ENCODE peak calls at places on chromosome 19, in four cellular contexts. One of them, this sample, is unnamed.

GRCh38 chr19:11554160-11554559 is 4.9 kb downstream of the ELOF1 start:
- DNase-seq in choroid plexus epithelial cell: no peak
- DNase-seq in AG09309: no peak
- DNase-seq in brain microvascular endothelial cell: no peak
- DNase-seq in this sample: no peak

GRCh38 chr19:31560771-31561080 is 211.5 kb upstream of the TSHZ3 start:
- DNase-seq in choroid plexus epithelial cell: no peak
- DNase-seq in brain microvascular endothelial cell: no peak
- DNase-seq in AG09309: no peak
- DNase-seq in this sample: no peak

GRCh38 chr19:55257461-55258411 is 1.1 kb downstream of the PPP6R1 start:
- DNase-seq in choroid plexus epithelial cell: peak
- DNase-seq in AG09309: no peak
- DNase-seq in brain microvascular endothelial cell: peak
- DNase-seq in this sample: peak

GRCh38 chr19:3642987-3643386 is 16.4 kb upstream of the CACTIN start:
- DNase-seq in choroid plexus epithelial cell: no peak
- DNase-seq in AG09309: no peak
- DNase-seq in brain microvascular endothelial cell: no peak
- DNase-seq in this sample: no peak

GRCh38 chr19:32619051-32619685 is 38.2 kb downstream of the PDCD5 start:
- DNase-seq in AG09309: no peak
- DNase-seq in choroid plexus epithelial cell: no peak
- DNase-seq in brain microvascular endothelial cell: no peak
- DNase-seq in this sample: no peak

GRCh38 chr19:12733369-12733896 is 1.1 kb downstream of the TRIR start:
- DNase-seq in brain microvascular endothelial cell: no peak
- DNase-seq in AG09309: no peak
- DNase-seq in choroid plexus epithelial cell: peak
- DNase-seq in this sample: peak

GRCh38 chr19:48470856-48471255 is 1.7 kb downstream of the CYTH2 start:
- DNase-seq in brain microvascular endothelial cell: no peak
- DNase-seq in AG09309: no peak
- DNase-seq in choroid plexus epithelial cell: no peak
- DNase-seq in this sample: no peak

GRCh38 chr19:4609878-4610511 is 29.3 kb upstream of the TNFAIP8L1 start:
- DNase-seq in choroid plexus epithelial cell: no peak
- DNase-seq in AG09309: no peak
- DNase-seq in brain microvascular endothelial cell: no peak
- DNase-seq in this sample: no peak

GRCh38 chr19:45848922-45849321 is 14.0 kb downstream of the SYMPK start:
- DNase-seq in brain microvascular endothelial cell: no peak
- DNase-seq in AG09309: no peak
- DNase-seq in choroid plexus epithelial cell: peak
- DNase-seq in this sample: peak

GRCh38 chr19:55369651-55370304 is 485 bp downstream of the IL11 start:
- DNase-seq in AG09309: no peak
- DNase-seq in choroid plexus epithelial cell: peak
- DNase-seq in brain microvascular endothelial cell: peak
- DNase-seq in this sample: peak

GRCh38 chr19:4140237-4140711 is 13.2 kb upstream of the CREB3L3 start:
- DNase-seq in choroid plexus epithelial cell: peak
- DNase-seq in brain microvascular endothelial cell: peak
- DNase-seq in AG09309: no peak
- DNase-seq in this sample: peak

GRCh38 chr19:42303101-42303464 is 659 bp upstream of the PAFAH1B3 start:
- DNase-seq in choroid plexus epithelial cell: no peak
- DNase-seq in brain microvascular endothelial cell: no peak
- DNase-seq in AG09309: no peak
- DNase-seq in this sample: no peak

GRCh38 chr19:19280561-19280960 is 7.5 kb upstream of the TM6SF2 start:
- DNase-seq in AG09309: peak
- DNase-seq in brain microvascular endothelial cell: no peak
- DNase-seq in choroid plexus epithelial cell: no peak
- DNase-seq in this sample: peak

GRCh38 chr19:7515471-7516226 is at the start of gene ZNF358:
- DNase-seq in AG09309: no peak
- DNase-seq in brain microvascular endothelial cell: peak
- DNase-seq in choroid plexus epithelial cell: peak
- DNase-seq in this sample: peak

GRCh38 chr19:48686103-48686502 is 9.7 kb upstream of the FUT2 start:
- DNase-seq in brain microvascular endothelial cell: no peak
- DNase-seq in AG09309: no peak
- DNase-seq in choroid plexus epithelial cell: no peak
- DNase-seq in this sample: peak

GRCh38 chr19:15649526-15649925 is 8.8 kb downstream of the CYP4F3 start:
- DNase-seq in brain microvascular endothelial cell: no peak
- DNase-seq in AG09309: no peak
- DNase-seq in choroid plexus epithelial cell: no peak
- DNase-seq in this sample: no peak

GRCh38 chr19:7986321-7987083 is 18.9 kb downstream of the ELAVL1 start:
- DNase-seq in AG09309: peak
- DNase-seq in choroid plexus epithelial cell: peak
- DNase-seq in brain microvascular endothelial cell: peak
- DNase-seq in this sample: peak

GRCh38 chr19:55368106-55368505 is 2.2 kb downstream of the IL11 start:
- DNase-seq in choroid plexus epithelial cell: no peak
- DNase-seq in brain microvascular endothelial cell: no peak
- DNase-seq in AG09309: no peak
- DNase-seq in this sample: no peak

GRCh38 chr19:3366761-3367571 is 583 bp downstream of the NFIC start:
- DNase-seq in AG09309: no peak
- DNase-seq in brain microvascular endothelial cell: no peak
- DNase-seq in choroid plexus epithelial cell: peak
- DNase-seq in this sample: no peak

GRCh38 chr19:28028881-28029280 is 1184.1 kb downstream of the UQCRFS1 start:
- DNase-seq in choroid plexus epithelial cell: no peak
- DNase-seq in brain microvascular endothelial cell: no peak
- DNase-seq in AG09309: no peak
- DNase-seq in this sample: no peak

GRCh38 chr19:54517483-54517882 is 14.9 kb downstream of the LAIR2 start:
- DNase-seq in choroid plexus epithelial cell: peak
- DNase-seq in AG09309: no peak
- DNase-seq in brain microvascular endothelial cell: peak
- DNase-seq in this sample: peak

GRCh38 chr19:38037151-38037611 is 130.2 kb downstream of the SIPA1L3 start:
- DNase-seq in choroid plexus epithelial cell: no peak
- DNase-seq in brain microvascular endothelial cell: no peak
- DNase-seq in AG09309: no peak
- DNase-seq in this sample: no peak

GRCh38 chr19:18239303-18239702 is 13.1 kb upstream of the PDE4C start:
- DNase-seq in choroid plexus epithelial cell: no peak
- DNase-seq in AG09309: no peak
- DNase-seq in brain microvascular endothelial cell: no peak
- DNase-seq in this sample: no peak

GRCh38 chr19:38869836-38870607 is 8.1 kb downstream of the RINL start:
- DNase-seq in choroid plexus epithelial cell: peak
- DNase-seq in brain microvascular endothelial cell: peak
- DNase-seq in AG09309: no peak
- DNase-seq in this sample: peak

GRCh38 chr19:3142938-3143337 is 7.1 kb downstream of the GNA15 start:
- DNase-seq in choroid plexus epithelial cell: no peak
- DNase-seq in AG09309: no peak
- DNase-seq in brain microvascular endothelial cell: no peak
- DNase-seq in this sample: no peak

GRCh38 chr19:1294688-1295087 is 9.0 kb downstream of the EFNA2 start:
- DNase-seq in AG09309: no peak
- DNase-seq in brain microvascular endothelial cell: no peak
- DNase-seq in choroid plexus epithelial cell: no peak
- DNase-seq in this sample: no peak

GRCh38 chr19:1298235-1298634 is 12.6 kb downstream of the EFNA2 start:
- DNase-seq in brain microvascular endothelial cell: no peak
- DNase-seq in choroid plexus epithelial cell: no peak
- DNase-seq in AG09309: no peak
- DNase-seq in this sample: no peak

GRCh38 chr19:1296078-1296477 is 10.4 kb downstream of the EFNA2 start:
- DNase-seq in choroid plexus epithelial cell: no peak
- DNase-seq in brain microvascular endothelial cell: no peak
- DNase-seq in AG09309: no peak
- DNase-seq in this sample: no peak

GRCh38 chr19:1295169-1296012 is 9.7 kb downstream of the EFNA2 start:
- DNase-seq in AG09309: no peak
- DNase-seq in brain microvascular endothelial cell: no peak
- DNase-seq in choroid plexus epithelial cell: no peak
- DNase-seq in this sample: no peak

GRCh38 chr19:1296575-1297271 is 11.1 kb downstream of the EFNA2 start:
- DNase-seq in AG09309: no peak
- DNase-seq in brain microvascular endothelial cell: no peak
- DNase-seq in choroid plexus epithelial cell: no peak
- DNase-seq in this sample: no peak
- H3K4me3 ChIP-seq in AG09309: no peak
- H3K4me3 ChIP-seq in brain microvascular endothelial cell: no peak
- H3K4me3 ChIP-seq in choroid plexus epithelial cell: no peak
- H3K4me3 ChIP-seq in this sample: no peak

GRCh38 chr19:21383980-21384582 is 12.9 kb upstream of the ZNF493 start:
- DNase-seq in brain microvascular endothelial cell: no peak
- DNase-seq in choroid plexus epithelial cell: no peak
- DNase-seq in AG09309: no peak
- DNase-seq in this sample: no peak
- H3K4me3 ChIP-seq in brain microvascular endothelial cell: no peak
- H3K4me3 ChIP-seq in choroid plexus epithelial cell: no peak
- H3K4me3 ChIP-seq in AG09309: no peak
- H3K4me3 ChIP-seq in this sample: no peak

DNA sequence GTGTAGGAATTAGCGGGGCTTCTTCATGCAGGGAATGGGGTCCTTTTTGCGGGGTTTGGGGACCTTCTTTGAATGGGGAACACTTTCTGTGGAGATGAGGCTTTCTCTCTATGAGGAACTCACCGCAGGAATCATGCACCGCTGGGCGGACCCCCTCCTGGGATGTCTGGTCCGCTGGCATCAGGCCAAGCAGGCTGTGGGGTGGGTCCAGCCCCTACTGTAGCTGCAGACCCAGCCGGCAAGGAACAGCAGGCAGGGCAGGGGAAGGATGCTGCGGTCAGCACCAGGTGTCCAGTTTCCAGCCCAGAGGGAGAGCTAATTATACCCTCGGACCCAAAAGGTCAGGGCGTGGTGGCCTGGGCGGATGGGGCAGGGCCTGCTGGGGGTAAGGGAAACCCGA is 1.8 kb downstream of the MYBPC2 start:
- DNase-seq in brain microvascular endothelial cell: no peak
- DNase-seq in choroid plexus epithelial cell: peak
- DNase-seq in AG09309: no peak
- DNase-seq in this sample: no peak
- H3K4me3 ChIP-seq in brain microvascular endothelial cell: no peak
- H3K4me3 ChIP-seq in choroid plexus epithelial cell: no peak
- H3K4me3 ChIP-seq in AG09309: no peak
- H3K4me3 ChIP-seq in this sample: no peak

GRCh38 chr19:16831531-16831930 is 2.3 kb downstream of the SIN3B start:
- DNase-seq in choroid plexus epithelial cell: no peak
- DNase-seq in brain microvascular endothelial cell: no peak
- DNase-seq in AG09309: no peak
- DNase-seq in this sample: no peak

GRCh38 chr19:16829822-16830289 is 658 bp downstream of the SIN3B start:
- DNase-seq in AG09309: no peak
- DNase-seq in brain microvascular endothelial cell: no peak
- DNase-seq in choroid plexus epithelial cell: no peak
- DNase-seq in this sample: no peak

GRCh38 chr19:16828990-16829821 is at the start of gene SIN3B:
- DNase-seq in AG09309: peak
- DNase-seq in brain microvascular endothelial cell: peak
- DNase-seq in choroid plexus epithelial cell: peak
- DNase-seq in this sample: peak

GRCh38 chr19:16834747-16835146 is 5.5 kb downstream of the SIN3B start:
- DNase-seq in AG09309: no peak
- DNase-seq in brain microvascular endothelial cell: no peak
- DNase-seq in choroid plexus epithelial cell: no peak
- DNase-seq in this sample: peak

DNA sequence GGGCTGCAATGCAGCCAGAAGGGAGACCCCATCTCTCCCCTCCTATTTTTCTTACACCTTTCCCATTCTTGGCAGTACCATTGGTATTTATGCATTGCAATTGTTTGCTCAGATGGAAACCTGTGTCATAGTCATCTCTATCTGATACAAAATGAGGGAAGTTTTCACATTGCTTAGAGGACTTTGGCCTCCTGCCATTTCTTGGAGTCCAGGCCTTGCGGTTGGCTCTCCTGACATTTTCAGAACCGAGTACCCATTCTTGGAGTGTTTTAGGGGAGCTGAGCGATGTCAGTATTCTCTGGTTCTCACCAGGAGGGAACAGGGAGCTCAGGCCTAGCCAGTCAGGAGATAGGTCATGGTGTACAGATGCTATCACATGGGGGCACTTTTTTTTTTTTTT is 1.5 kb downstream of the SIN3B start:
- DNase-seq in choroid plexus epithelial cell: peak
- DNase-seq in brain microvascular endothelial cell: peak
- DNase-seq in AG09309: no peak
- DNase-seq in this sample: peak
- H3K4me3 ChIP-seq in choroid plexus epithelial cell: peak
- H3K4me3 ChIP-seq in brain microvascular endothelial cell: no peak
- H3K4me3 ChIP-seq in AG09309: peak
- H3K4me3 ChIP-seq in this sample: peak

GRCh38 chr19:10139952-10140351 is 20.3 kb upstream of the EIF3G start:
- DNase-seq in choroid plexus epithelial cell: no peak
- DNase-seq in brain microvascular endothelial cell: no peak
- DNase-seq in AG09309: no peak
- DNase-seq in this sample: no peak

GRCh38 chr19:10141973-10142372 is 22.3 kb upstream of the EIF3G start:
- DNase-seq in brain microvascular endothelial cell: no peak
- DNase-seq in choroid plexus epithelial cell: no peak
- DNase-seq in AG09309: no peak
- DNase-seq in this sample: no peak

GRCh38 chr19:10142701-10143375 is 23.1 kb upstream of the EIF3G start:
- DNase-seq in AG09309: no peak
- DNase-seq in choroid plexus epithelial cell: no peak
- DNase-seq in brain microvascular endothelial cell: no peak
- DNase-seq in this sample: no peak

GRCh38 chr19:10143700-10144099 is 24.0 kb upstream of the EIF3G start:
- DNase-seq in AG09309: no peak
- DNase-seq in choroid plexus epithelial cell: no peak
- DNase-seq in brain microvascular endothelial cell: no peak
- DNase-seq in this sample: no peak

DNA sequence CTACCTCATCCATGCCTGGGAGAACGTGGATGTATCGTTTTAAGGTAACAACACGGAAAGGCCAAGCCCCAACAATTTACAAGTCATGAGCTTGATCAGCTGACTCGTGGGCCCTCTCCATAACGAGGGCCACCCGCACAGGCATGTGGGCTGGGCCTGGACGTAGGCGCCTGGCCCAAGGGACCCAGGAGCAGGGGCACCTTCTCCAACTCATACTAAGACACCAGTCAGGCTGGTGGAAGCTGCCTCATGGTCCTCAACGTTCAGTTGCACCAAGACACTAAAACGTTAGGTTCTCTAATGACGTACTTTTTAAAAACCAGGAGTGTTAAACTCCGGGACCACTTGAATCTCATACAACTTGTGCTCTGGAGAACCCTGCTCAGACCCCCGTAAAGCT is 21.8 kb upstream of the EIF3G start:
- DNase-seq in brain microvascular endothelial cell: no peak
- DNase-seq in choroid plexus epithelial cell: no peak
- DNase-seq in AG09309: no peak
- DNase-seq in this sample: no peak
- H3K4me3 ChIP-seq in brain microvascular endothelial cell: no peak
- H3K4me3 ChIP-seq in choroid plexus epithelial cell: no peak
- H3K4me3 ChIP-seq in AG09309: no peak
- H3K4me3 ChIP-seq in this sample: no peak

This sample was measured in fibroblast of mammary gland.